ENCODE peak calls at places on chromosomes 16 and 17, in five cellular contexts. H is H9, Q is mesenchymal stem cell, T is neuronal stem cell, C is IMR-90. U is an unnamed sample.

GRCh38 chr16:85202631-85203461 is 90.6 kb upstream of the CIBAR2 start:
- DNase-seq in T (peak), C (peak), H (peak), Q (peak), U (no peak)

GRCh38 chr17:27245230-27245696 is 48.7 kb upstream of the WSB1 start:
- DNase-seq in H (peak), C (peak), T (peak), Q (peak), U (peak)

GRCh38 chr16:48194828-48195566 is 39.2 kb upstream of the ABCC12 start:
- DNase-seq in T (no peak), Q (peak), C (peak), H (no peak), U (no peak)

GRCh38 chr16:89402962-89403361 is 87.4 kb downstream of the ANKRD11 start:
- DNase-seq in Q (no peak), T (no peak), H (no peak), C (no peak), U (no peak)

GRCh38 chr17:83097831-83098230 is 18.4 kb downstream of the METRNL start:
- DNase-seq in C (no peak), H (no peak), Q (no peak), T (no peak), U (no peak)

GRCh38 chr16:27211026-27211425 is 7.7 kb downstream of the KDM8 start:
- DNase-seq in H (no peak), Q (no peak), T (no peak), C (no peak), U (no peak)

GRCh38 chr16:11389083-11389482 is 43.8 kb downstream of the RMI2 start:
- DNase-seq in Q (no peak), T (no peak), H (no peak), C (no peak), U (no peak)

GRCh38 chr17:17979778-17980177 is 7.1 kb downstream of the DRC3 start:
- DNase-seq in C (no peak), T (no peak), H (no peak), Q (no peak), U (no peak)

GRCh38 chr17:45096141-45096540 is 35.0 kb downstream of the NMT1 start:
- DNase-seq in T (no peak), C (peak), H (peak), Q (peak), U (no peak)

GRCh38 chr16:67530013-67530939 is 1.6 kb downstream of the RIPOR1 start:
- DNase-seq in Q (peak), C (peak), T (no peak), H (no peak), U (peak)

GRCh38 chr16:84603115-84603816 is 14.6 kb downstream of the COTL1 start:
- DNase-seq in H (no peak), Q (peak), C (peak), T (no peak), U (no peak)

GRCh38 chr17:71446635-71447034 is 674.2 kb upstream of the SOX9 start:
- DNase-seq in H (no peak), C (peak), Q (no peak), T (no peak), U (no peak)

GRCh38 chr17:19546289-19547065 is 12.8 kb downstream of the SLC47A1 start:
- DNase-seq in C (no peak), Q (no peak), H (no peak), T (no peak), U (no peak)

GRCh38 chr17:3990391-3991127 is 26.3 kb upstream of the ATP2A3 start:
- DNase-seq in T (no peak), H (peak), Q (no peak), C (peak), U (no peak)

GRCh38 chr17:73657473-73658116 is 13.3 kb upstream of the SDK2 start:
- DNase-seq in Q (peak), H (peak), T (peak), C (no peak), U (peak)

GRCh38 chr17:8120520-8121443 is 2.5 kb upstream of the ALOXE3 start:
- DNase-seq in C (peak), T (peak), H (peak), Q (peak), U (peak)

GRCh38 chr16:27222499-27223225 is 19.3 kb downstream of the KDM8 start:
- DNase-seq in T (no peak), Q (peak), C (peak), H (no peak), U (no peak)

GRCh38 chr16:1964046-1964505 is 550 bp downstream of the RPS2 start:
- DNase-seq in Q (peak), H (no peak), T (no peak), C (no peak), U (no peak)

GRCh38 chr16:1961651-1962067 is 2.3 kb downstream of the NDUFB10 start:
- DNase-seq in Q (no peak), H (no peak), C (no peak), T (no peak), U (no peak)

GRCh38 chr16:1958715-1959268 is 546 bp upstream of the NDUFB10 start:
- DNase-seq in T (no peak), C (no peak), H (no peak), Q (no peak), U (peak)

GRCh38 chr16:1959269-1960039 is at the start of gene NDUFB10:
- DNase-seq in Q (peak), H (peak), T (peak), C (peak), U (peak)

GRCh38 chr16:1960665-1961630 is 1.6 kb downstream of the NDUFB10 start:
- DNase-seq in C (peak), Q (peak), H (peak), T (no peak), U (no peak)
- H3K9ac ChIP-seq in C (peak), Q (peak), H (peak), T (peak), U (no peak)

GRCh38 chr16:71210-71539 is 1.3 kb downstream of the RHBDF1 start:
- DNase-seq in T (no peak), C (no peak), H (no peak), Q (no peak), U (no peak)
- H3K14ac ChIP-seq in T (peak), C (peak), H (no peak), Q (no peak), U (no peak)

GRCh38 chr17:77408284-77408683 is 267.5 kb downstream of the SEC14L1 start:
- DNase-seq in C (no peak), H (no peak), Q (no peak), T (no peak), U (no peak)

GRCh38 chr17:77403854-77404253 is 263.1 kb downstream of the SEC14L1 start:
- DNase-seq in Q (no peak), H (no peak), C (no peak), T (no peak), U (no peak)

GRCh38 chr17:77407321-77408277 is 266.8 kb downstream of the SEC14L1 start:
- DNase-seq in C (no peak), Q (no peak), T (no peak), H (no peak), U (no peak)

GRCh38 chr17:77404812-77405581 is 264.2 kb downstream of the SEC14L1 start:
- DNase-seq in T (no peak), C (peak), H (no peak), Q (peak), U (no peak)

GRCh38 chr17:77405867-77406513 is 265.2 kb downstream of the SEC14L1 start:
- DNase-seq in C (no peak), Q (no peak), T (no peak), H (no peak), U (no peak)
- H3K9ac ChIP-seq in C (no peak), Q (no peak), T (peak), H (no peak), U (no peak)

GRCh38 chr16:75208861-75209505 is 2.0 kb upstream of the CTRB2 start:
- DNase-seq in T (no peak), Q (no peak), H (no peak), C (no peak), U (no peak)
- H3K14ac ChIP-seq in T (peak), Q (no peak), H (no peak), C (no peak), U (no peak)

DNA sequence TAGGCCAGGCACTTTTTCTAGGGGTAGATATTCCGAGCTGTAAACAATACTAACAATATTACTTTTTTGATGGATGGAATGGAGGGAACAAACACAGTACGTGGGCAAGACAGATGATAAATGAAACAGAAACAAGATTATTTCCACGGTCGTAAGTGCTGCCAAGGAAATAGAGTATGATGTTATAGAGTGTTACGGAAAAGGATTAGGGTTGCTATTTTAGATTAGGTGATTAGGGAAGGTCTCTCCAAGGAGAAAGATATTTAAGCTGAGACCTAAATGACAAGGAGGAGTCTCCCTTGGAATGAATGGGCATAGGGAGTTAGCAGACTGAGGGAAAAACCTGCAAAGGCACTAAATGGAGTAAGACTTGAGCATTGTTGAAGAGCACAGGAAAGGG is 8.3 kb downstream of the ADPRM start:
- DNase-seq in T (no peak), H (no peak), Q (no peak), C (no peak), U (no peak)
- H3K9ac ChIP-seq in T (no peak), H (no peak), Q (no peak), C (no peak), U (no peak)

GRCh38 chr16:82628741-82629140 is 2.0 kb downstream of the CDH13 start:
- DNase-seq in T (no peak), C (no peak), H (no peak), Q (peak), U (no peak)

GRCh38 chr16:82625066-82625968 is 1.5 kb upstream of the CDH13 start:
- DNase-seq in C (no peak), Q (no peak), H (no peak), T (no peak), U (no peak)

GRCh38 chr16:82629441-82630027 is 2.8 kb downstream of the CDH13 start:
- DNase-seq in H (no peak), C (peak), Q (peak), T (no peak), U (no peak)

GRCh38 chr16:82630219-82630618 is 3.5 kb downstream of the CDH13 start:
- DNase-seq in C (peak), T (no peak), H (no peak), Q (peak), U (no peak)

GRCh38 chr16:82627811-82628339 is 1.1 kb downstream of the CDH13 start:
- DNase-seq in H (peak), C (peak), Q (peak), T (no peak), U (no peak)
- H3K14ac ChIP-seq in H (no peak), C (peak), Q (peak), T (no peak), U (no peak)